ENCODE peak calls at places on chromosome 16, in four cellular contexts. T is sigmoid colon, M is H1, Y is GM06990. W is an unnamed sample.
A peak's percentile ranks its signal among the peaks of the same experiment; 100 is the strongest.

GRCh38 chr16:19291459-19291858 is 5.9 kb downstream of the CLEC19A start:
- DNase-seq in T (no peak), M (no peak), Y (no peak), W (no peak)

GRCh38 chr16:35862242-35862641 is 2402.8 kb downstream of the TP53TG3F start:
- DNase-seq in T (no peak), M (no peak), Y (no peak), W (no peak)

GRCh38 chr16:88347656-88348376 is 34.9 kb upstream of the ZNF469 start:
- DNase-seq in T (peak; percentile 44), M (no peak), Y (no peak), W (peak; percentile 63)

GRCh38 chr16:67397812-67398545 is 4.7 kb upstream of the TPPP3 start:
- DNase-seq in T (no peak), M (no peak), Y (no peak), W (no peak)

GRCh38 chr16:57759541-57760356 is 24.2 kb downstream of the KATNB1 start:
- DNase-seq in T (no peak), M (no peak), Y (no peak), W (no peak)

GRCh38 chr16:84806256-84806889 is 13.4 kb upstream of the CRISPLD2 start:
- DNase-seq in T (peak; percentile 81), M (no peak), Y (peak; percentile 47), W (peak; percentile 69)

GRCh38 chr16:50597563-50598255 is 49.5 kb downstream of the NKD1 start:
- DNase-seq in T (no peak), M (no peak), Y (no peak), W (no peak)

GRCh38 chr16:51994597-51994996 is 552.3 kb downstream of the TOX3 start:
- DNase-seq in T (no peak), M (no peak), Y (no peak), W (no peak)

GRCh38 chr16:24668481-24669001 is 60.9 kb upstream of the TNRC6A start:
- DNase-seq in T (no peak), M (no peak), Y (no peak), W (no peak)

GRCh38 chr16:86631441-86631840 is 53.1 kb downstream of the FOXL1 start:
- DNase-seq in T (no peak), M (no peak), Y (no peak), W (no peak)

GRCh38 chr16:74275031-74275636 is 21.5 kb upstream of the PSMD7 start:
- DNase-seq in T (no peak), M (no peak), Y (no peak), W (no peak)

GRCh38 chr16:26569793-26570192 is 496.9 kb upstream of the C16orf82 start:
- DNase-seq in T (no peak), M (no peak), Y (no peak), W (no peak)

GRCh38 chr16:69404275-69404805 is 18.5 kb upstream of the TERF2 start:
- DNase-seq in T (no peak), M (no peak), Y (no peak), W (no peak)

GRCh38 chr16:15592324-15592723 is 50.6 kb downstream of the MARF1 start:
- DNase-seq in T (no peak), M (no peak), Y (no peak), W (no peak)

GRCh38 chr16:84919267-84919666 is 92.1 kb downstream of the ZDHHC7 start:
- DNase-seq in T (no peak), M (no peak), Y (no peak), W (no peak)

GRCh38 chr16:10345629-10346028 is 40.2 kb upstream of the ATF7IP2 start:
- DNase-seq in T (no peak), M (no peak), Y (no peak), W (no peak)

GRCh38 chr16:83744521-83744981 is 63.2 kb upstream of the HSBP1 start:
- DNase-seq in T (peak; percentile 73), M (no peak), Y (no peak), W (peak; percentile 49)

GRCh38 chr16:48462146-48462740 is 77.0 kb upstream of the SIAH1 start:
- DNase-seq in T (no peak), M (no peak), Y (no peak), W (no peak)

GRCh38 chr16:84924339-84925091 is 86.8 kb downstream of the ZDHHC7 start:
- DNase-seq in T (peak; percentile 71), M (no peak), Y (no peak), W (no peak)

GRCh38 chr16:71441348-71441781 is 489 bp downstream of the TLE7 start:
- DNase-seq in T (no peak), M (no peak), Y (no peak), W (no peak)

GRCh38 chr16:85557083-85557975 is 55.8 kb upstream of the GSE1 start:
- DNase-seq in T (no peak), M (no peak), Y (no peak), W (peak; percentile 52)

GRCh38 chr16:8859913-8860881 is 8.6 kb downstream of the CARHSP1 start:
- DNase-seq in T (peak; percentile 93), M (no peak), Y (no peak), W (no peak)

GRCh38 chr16:67339453-67339852 is 12.8 kb downstream of the LRRC36 start:
- DNase-seq in T (no peak), M (no peak), Y (no peak), W (no peak)

GRCh38 chr16:4623593-4623992 is 1.0 kb upstream of the MGRN1 start:
- DNase-seq in T (no peak), M (no peak), Y (no peak), W (no peak)

GRCh38 chr16:87675111-87675510 is 72.8 kb downstream of the JPH3 start:
- DNase-seq in T (no peak), M (no peak), Y (no peak), W (no peak)

GRCh38 chr16:14501331-14502255 is 128.5 kb downstream of the PARN start:
- DNase-seq in T (peak; percentile 97), M (peak; percentile 51), Y (peak; percentile 62), W (no peak)

GRCh38 chr16:86375841-86376240 is 134.5 kb upstream of the FOXF1 start:
- DNase-seq in T (no peak), M (no peak), Y (no peak), W (no peak)

DNA sequence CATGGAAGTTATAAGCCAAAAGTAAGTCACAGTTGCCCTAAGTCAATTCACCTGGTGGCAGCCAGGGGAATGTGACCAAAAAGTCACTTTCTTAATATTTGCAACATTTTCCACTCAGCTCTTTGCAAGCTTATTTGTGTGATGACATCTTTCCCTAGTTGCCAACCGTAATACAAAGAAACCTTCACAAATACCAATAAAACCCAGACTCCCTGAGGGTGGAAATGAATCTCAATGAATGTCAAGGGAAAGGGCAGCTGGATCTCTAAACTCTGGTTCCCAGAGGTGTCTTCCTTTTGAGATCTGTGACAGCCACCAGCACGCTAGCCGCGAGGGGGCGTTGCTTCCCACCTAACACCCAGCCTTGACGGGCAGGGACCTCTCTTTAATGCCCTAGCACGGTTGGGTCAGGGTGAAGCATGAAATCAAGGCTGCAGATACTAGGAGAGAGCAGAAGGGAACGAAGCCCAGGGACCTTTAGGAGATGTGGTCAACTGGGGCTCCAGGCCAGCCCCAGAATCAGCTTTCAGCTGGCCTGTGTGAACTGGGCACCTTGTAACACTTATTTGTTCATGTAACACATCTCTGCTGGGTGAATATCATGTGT is 82.2 kb downstream of the CMC2 start:
- DNase-seq in T (no peak), M (peak; percentile 66), Y (peak; percentile 25), W (peak; percentile 65)
- TF ChIP-seq CTCF in T (no peak), M (peak; percentile 96), Y (peak; percentile 72), W (peak; percentile 74)

GRCh38 chr16:73033271-73033998 is 14.5 kb downstream of the ZFHX3 start:
- DNase-seq in T (no peak), M (no peak), Y (peak; percentile 54), W (no peak)

GRCh38 chr16:73032548-73033270 is 15.2 kb downstream of the ZFHX3 start:
- DNase-seq in T (no peak), M (no peak), Y (peak; percentile 44), W (peak; percentile 53)

GRCh38 chr16:73028263-73028662 is 19.7 kb downstream of the ZFHX3 start:
- DNase-seq in T (peak; percentile 56), M (no peak), Y (no peak), W (no peak)

GRCh38 chr16:73028721-73029361 is 19.1 kb downstream of the ZFHX3 start:
- DNase-seq in T (peak; percentile 28), M (no peak), Y (no peak), W (no peak)

DNA sequence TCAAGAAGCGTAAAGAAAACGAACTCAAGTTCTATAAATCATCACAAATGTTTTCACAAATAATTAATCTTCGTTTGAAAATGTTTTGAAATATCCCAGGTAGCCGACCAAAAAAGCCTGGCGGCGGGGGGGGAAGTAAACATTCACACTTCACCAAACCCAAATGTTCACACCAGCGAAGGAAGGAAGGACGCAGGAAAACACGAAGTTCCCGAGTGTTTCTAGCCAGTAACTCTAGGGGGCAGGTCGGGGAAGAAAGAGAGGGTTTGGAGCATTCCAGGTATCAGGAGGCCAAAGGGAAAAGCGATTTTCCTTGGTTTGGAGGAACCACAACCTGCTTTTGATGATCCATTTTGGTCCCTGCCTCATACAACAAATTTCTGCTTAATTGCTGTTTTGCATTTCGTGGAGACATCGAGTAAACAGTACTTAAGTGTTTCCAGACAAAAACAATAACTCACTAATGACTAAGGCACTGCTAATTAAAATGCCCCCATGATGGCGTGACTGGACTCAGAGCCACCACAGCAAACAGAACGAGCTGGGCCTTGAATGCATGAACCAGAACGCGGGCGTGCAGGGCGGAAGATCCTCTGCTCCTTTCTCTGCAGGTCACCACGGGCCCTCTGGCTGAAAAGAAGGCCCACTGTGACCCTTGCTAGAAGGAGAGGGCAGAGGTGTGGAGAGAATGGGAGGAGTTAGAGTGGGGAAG is 16.6 kb downstream of the ZFHX3 start:
- DNase-seq in T (peak; percentile 54), M (no peak), Y (no peak), W (no peak)
- TF ChIP-seq CTCF in T (no peak), M (no peak), Y (no peak), W (no peak)

GRCh38 chr16:79265701-79266100 is 334.8 kb downstream of the MAF start:
- DNase-seq in T (no peak), M (no peak), Y (no peak), W (no peak)

GRCh38 chr16:79261944-79262552 is 338.5 kb downstream of the MAF start:
- DNase-seq in T (no peak), M (no peak), Y (no peak), W (no peak)

GRCh38 chr16:79257958-79258490 is 342.5 kb downstream of the MAF start:
- DNase-seq in T (no peak), M (no peak), Y (no peak), W (no peak)

GRCh38 chr16:79264237-79265104 is 336.1 kb downstream of the MAF start:
- DNase-seq in T (no peak), M (no peak), Y (no peak), W (no peak)

DNA sequence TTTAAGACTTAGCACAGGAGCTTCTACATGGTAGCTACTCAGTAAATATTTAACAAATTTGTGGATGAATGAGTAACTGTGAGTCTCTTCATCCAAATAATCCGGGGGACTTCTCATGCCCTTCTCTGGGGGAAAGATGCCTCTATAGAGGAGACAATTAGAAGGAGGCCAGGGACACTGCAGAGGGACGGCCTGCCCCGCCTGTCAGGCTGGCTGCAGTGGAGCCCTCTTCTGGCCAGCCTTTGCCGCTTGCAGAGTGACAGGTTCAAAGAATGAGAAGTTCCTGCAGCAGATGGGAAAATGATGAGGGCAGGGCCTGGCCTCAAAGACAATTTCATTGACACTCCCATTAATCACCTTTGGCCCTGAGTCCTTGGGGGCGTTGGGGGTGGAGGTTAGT is 339.1 kb downstream of the MAF start:
- DNase-seq in T (no peak), M (peak; percentile 29), Y (no peak), W (no peak)
- TF ChIP-seq CTCF in T (no peak), M (peak; percentile 85), Y (peak; percentile 89), W (peak; percentile 36)

DNA sequence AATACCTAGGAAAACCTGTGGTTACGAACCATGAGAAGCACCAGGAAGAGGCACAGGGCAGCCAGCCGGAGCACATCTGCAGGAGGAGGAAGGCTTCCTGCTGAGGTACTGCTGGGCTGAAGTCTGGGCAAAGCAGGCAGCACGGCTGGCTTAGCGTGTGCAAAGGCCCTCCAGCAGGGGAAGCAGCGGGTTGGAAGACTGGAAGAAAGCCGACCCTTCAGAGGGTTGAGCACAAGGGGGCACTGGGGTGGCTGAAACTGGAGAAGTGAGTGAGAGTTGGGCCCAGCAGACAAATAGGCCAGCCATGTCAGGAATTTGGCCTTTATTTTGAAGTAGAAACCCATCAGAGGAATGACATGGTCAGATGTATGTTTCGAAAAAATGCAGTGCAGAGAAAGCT is 12.1 kb upstream of the HSD3B7 start:
- DNase-seq in T (no peak), M (no peak), Y (no peak), W (no peak)
- TF ChIP-seq CTCF in T (no peak), M (no peak), Y (no peak), W (no peak)